ENCODE peak calls at places on chromosomes 3 and 15, in four cellular contexts. One of them, this sample, is unnamed.

GRCh38 chr3:72336821-72337479 is 511.3 kb downstream of the SHQ1 start:
- DNase-seq in transverse colon: peak
- DNase-seq in tibial nerve: peak
- DNase-seq in sigmoid colon: peak
- DNase-seq in this sample: peak

GRCh38 chr15:45585069-45585468 is 2.1 kb upstream of the BLOC1S6 start:
- DNase-seq in transverse colon: no peak
- DNase-seq in tibial nerve: no peak
- DNase-seq in sigmoid colon: no peak
- DNase-seq in this sample: no peak

GRCh38 chr3:108345492-108346205 is 49.3 kb downstream of the HHLA2 start:
- DNase-seq in transverse colon: no peak
- DNase-seq in tibial nerve: no peak
- DNase-seq in sigmoid colon: no peak
- DNase-seq in this sample: no peak

GRCh38 chr3:126816323-126816722 is 112.3 kb downstream of the CHCHD6 start:
- DNase-seq in transverse colon: no peak
- DNase-seq in tibial nerve: no peak
- DNase-seq in sigmoid colon: no peak
- DNase-seq in this sample: no peak

GRCh38 chr3:115986555-115987207 is 363.4 kb downstream of the GAP43 start:
- DNase-seq in transverse colon: no peak
- DNase-seq in tibial nerve: no peak
- DNase-seq in sigmoid colon: no peak
- DNase-seq in this sample: no peak

GRCh38 chr15:64369078-64369607 is 12.1 kb downstream of the PCLAF start:
- DNase-seq in transverse colon: no peak
- DNase-seq in tibial nerve: no peak
- DNase-seq in sigmoid colon: no peak
- DNase-seq in this sample: no peak

GRCh38 chr3:193852901-193853300 is 259.9 kb downstream of the OPA1 start:
- DNase-seq in transverse colon: no peak
- DNase-seq in tibial nerve: no peak
- DNase-seq in sigmoid colon: no peak
- DNase-seq in this sample: no peak

GRCh38 chr3:148309390-148310035 is 388.2 kb upstream of the AGTR1 start:
- DNase-seq in transverse colon: peak
- DNase-seq in tibial nerve: no peak
- DNase-seq in sigmoid colon: no peak
- DNase-seq in this sample: no peak

GRCh38 chr3:124577494-124578167 is 152.6 kb upstream of the UMPS start:
- DNase-seq in transverse colon: no peak
- DNase-seq in tibial nerve: no peak
- DNase-seq in sigmoid colon: no peak
- DNase-seq in this sample: no peak

GRCh38 chr15:92725171-92725570 is 69.6 kb upstream of the FAM174B start:
- DNase-seq in transverse colon: no peak
- DNase-seq in tibial nerve: no peak
- DNase-seq in sigmoid colon: no peak
- DNase-seq in this sample: no peak
- TF ChIP-seq EP300 in transverse colon: no peak
- TF ChIP-seq EP300 in tibial nerve: no peak
- TF ChIP-seq EP300 in sigmoid colon: no peak
- TF ChIP-seq EP300 in this sample: no peak

GRCh38 chr3:196063049-196063448 is 18.8 kb downstream of the TFRC start:
- DNase-seq in transverse colon: no peak
- DNase-seq in tibial nerve: no peak
- DNase-seq in sigmoid colon: no peak
- DNase-seq in this sample: no peak

GRCh38 chr3:196064006-196064405 is 17.9 kb downstream of the TFRC start:
- DNase-seq in transverse colon: no peak
- DNase-seq in tibial nerve: no peak
- DNase-seq in sigmoid colon: no peak
- DNase-seq in this sample: no peak

GRCh38 chr3:196063456-196063855 is 18.4 kb downstream of the TFRC start:
- DNase-seq in transverse colon: no peak
- DNase-seq in tibial nerve: no peak
- DNase-seq in sigmoid colon: no peak
- DNase-seq in this sample: no peak

GRCh38 chr3:196057663-196058356 is 24.1 kb downstream of the TFRC start:
- DNase-seq in transverse colon: no peak
- DNase-seq in tibial nerve: no peak
- DNase-seq in sigmoid colon: no peak
- DNase-seq in this sample: no peak

GRCh38 chr3:196060834-196061233 is 21.1 kb downstream of the TFRC start:
- DNase-seq in transverse colon: no peak
- DNase-seq in tibial nerve: no peak
- DNase-seq in sigmoid colon: no peak
- DNase-seq in this sample: no peak
- TF ChIP-seq POLR2A in transverse colon: no peak
- TF ChIP-seq POLR2A in tibial nerve: no peak
- TF ChIP-seq POLR2A in sigmoid colon: no peak
- TF ChIP-seq POLR2A in this sample: no peak

DNA sequence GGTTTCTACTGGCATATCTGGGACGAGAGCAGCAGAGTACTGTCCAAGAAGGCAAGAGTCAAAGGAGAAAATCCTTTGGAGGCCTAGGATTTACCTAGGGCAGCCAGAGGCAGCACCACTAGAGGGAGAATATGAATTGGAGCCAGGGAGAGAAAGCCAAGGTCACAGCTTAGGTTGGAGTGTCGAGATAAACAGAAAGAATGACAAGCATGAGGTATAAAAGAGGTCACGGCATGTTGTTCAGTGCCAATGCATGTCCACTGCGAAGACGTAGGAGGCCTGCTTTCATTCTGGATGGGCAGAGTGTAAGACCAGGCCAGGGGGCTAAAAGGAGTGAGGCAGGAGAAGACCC is 47.2 kb downstream of the THBS1 start:
- DNase-seq in transverse colon: no peak
- DNase-seq in tibial nerve: no peak
- DNase-seq in sigmoid colon: no peak
- DNase-seq in this sample: no peak
- TF ChIP-seq CTCF in transverse colon: no peak
- TF ChIP-seq CTCF in tibial nerve: no peak
- TF ChIP-seq CTCF in sigmoid colon: no peak
- TF ChIP-seq CTCF in this sample: no peak

DNA sequence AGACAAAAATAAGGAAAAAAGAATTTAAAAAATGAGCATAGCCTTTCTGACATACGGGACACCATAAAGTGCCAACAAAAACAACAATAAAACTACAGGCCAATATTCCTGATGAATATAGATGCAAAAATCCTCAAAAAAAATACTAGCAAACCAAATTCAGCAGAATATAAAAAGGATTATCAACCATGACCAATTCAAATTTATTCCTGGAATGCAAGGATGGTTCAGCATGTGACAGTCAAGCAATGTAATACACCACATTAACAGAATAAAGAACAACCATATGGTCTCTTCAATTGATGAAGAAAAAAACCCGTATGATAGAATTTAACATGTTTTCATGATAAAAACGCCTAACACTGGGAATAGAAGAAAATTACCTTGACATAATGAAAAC is 341.7 kb downstream of the PYDC2 start:
- DNase-seq in transverse colon: no peak
- DNase-seq in tibial nerve: no peak
- DNase-seq in sigmoid colon: no peak
- DNase-seq in this sample: no peak
- TF ChIP-seq EP300 in transverse colon: no peak
- TF ChIP-seq EP300 in tibial nerve: no peak
- TF ChIP-seq EP300 in sigmoid colon: no peak
- TF ChIP-seq EP300 in this sample: no peak

This sample was measured in upper lobe of left lung.